ENCODE peak calls at places on chromosome 12, in eight cellular contexts. Q, V, X, A, C, E, U and Z are unnamed samples.

GRCh38 chr12:88375960-88376305 is 204.3 kb downstream of the KITLG start:
- DNase-seq in V (no peak), C (no peak), E (no peak), A (no peak), U (no peak), X (no peak), Q (no peak), Z (no peak)

GRCh38 chr12:91023326-91024004 is 18.7 kb upstream of the EPYC start:
- DNase-seq in Q (peak), X (no peak), E (no peak), A (peak), V (no peak), C (peak), U (peak), Z (peak)

GRCh38 chr12:48965447-48965846 is 6.1 kb downstream of the WNT10B start:
- DNase-seq in V (no peak), Q (no peak), X (peak), C (no peak), U (no peak), E (no peak), A (peak), Z (no peak)

GRCh38 chr12:12072064-12072760 is 1.5 kb downstream of the BCL2L14 start:
- DNase-seq in A (no peak), U (no peak), E (no peak), X (no peak), C (no peak), V (peak), Q (no peak), Z (no peak)

GRCh38 chr12:65731771-65732170 is 92.5 kb upstream of the HMGA2 start:
- DNase-seq in V (no peak), C (no peak), X (no peak), Q (no peak), A (no peak), E (no peak), U (no peak), Z (no peak)

GRCh38 chr12:59372971-59373370 is 222.9 kb upstream of the SLC16A7 start:
- DNase-seq in X (peak), A (peak), V (no peak), C (peak), Q (peak), U (peak), E (no peak), Z (no peak)

GRCh38 chr12:89863332-89863938 is 154.8 kb upstream of the ATP2B1 start:
- DNase-seq in X (no peak), A (no peak), V (no peak), Q (no peak), E (no peak), C (no peak), U (no peak), Z (no peak)

GRCh38 chr12:2824541-2824940 is 10.3 kb downstream of the NRIP2 start:
- DNase-seq in V (no peak), A (no peak), X (no peak), U (peak), Q (no peak), C (no peak), E (no peak), Z (no peak)

GRCh38 chr12:81245918-81246611 is 168.2 kb downstream of the ACSS3 start:
- DNase-seq in C (no peak), Q (no peak), V (peak), X (peak), E (no peak), A (no peak), U (no peak), Z (no peak)

GRCh38 chr12:89160716-89161123 is 191.6 kb downstream of the DUSP6 start:
- DNase-seq in A (peak), U (peak), E (no peak), V (no peak), Q (no peak), X (no peak), C (peak), Z (no peak)

GRCh38 chr12:5912011-5912410 is 33.0 kb downstream of the ANO2 start:
- DNase-seq in A (no peak), E (no peak), Q (no peak), X (no peak), V (no peak), C (no peak), U (no peak), Z (no peak)

GRCh38 chr12:9796346-9796745 is 30.9 kb upstream of the KLRF1 start:
- DNase-seq in X (no peak), C (no peak), U (no peak), E (no peak), V (no peak), A (no peak), Q (no peak), Z (no peak)

GRCh38 chr12:71011261-71011660 is 90.7 kb upstream of the PTPRR start:
- DNase-seq in U (peak), E (no peak), C (no peak), Q (no peak), X (no peak), V (no peak), A (peak), Z (no peak)

GRCh38 chr12:42921741-42922511 is 332.4 kb upstream of the PRICKLE1 start:
- DNase-seq in X (no peak), Q (no peak), V (no peak), U (no peak), A (no peak), C (no peak), E (no peak), Z (no peak)

GRCh38 chr12:99455350-99456037 is 192.1 kb upstream of the GARIN6 start:
- DNase-seq in V (no peak), C (peak), Q (no peak), E (peak), A (peak), X (no peak), U (no peak), Z (peak)

GRCh38 chr12:117599849-117600248 is 238.4 kb upstream of the NOS1 start:
- DNase-seq in V (no peak), Q (no peak), U (no peak), X (no peak), C (no peak), E (no peak), A (no peak), Z (no peak)

GRCh38 chr12:131831635-131832041 is 3.4 kb downstream of the MMP17 start:
- DNase-seq in A (peak), E (no peak), Q (no peak), U (peak), V (peak), C (no peak), X (no peak), Z (peak)

GRCh38 chr12:1566449-1567135 is 27.8 kb downstream of the FBXL14 start:
- DNase-seq in V (no peak), C (no peak), X (peak), Q (no peak), A (no peak), E (no peak), U (no peak), Z (no peak)

GRCh38 chr12:76201758-76202157 is 117.3 kb upstream of the NAP1L1 start:
- DNase-seq in X (no peak), V (no peak), C (no peak), E (no peak), A (peak), Q (no peak), U (peak), Z (no peak)